ENCODE peak calls at places on chromosome X, in six cellular contexts. One of them, this sample, is unnamed.

GRCh38 chrX:7019555-7019954 is 128.0 kb upstream of the STS start:
- DNase-seq in K562: no peak
- DNase-seq in GM12891: no peak
- DNase-seq in H1: no peak
- DNase-seq in GM12878: no peak
- DNase-seq in HepG2: no peak
- DNase-seq in this sample: no peak

GRCh38 chrX:133005038-133005437 is 46.6 kb upstream of the HS6ST2 start:
- DNase-seq in GM12891: no peak
- DNase-seq in H1: no peak
- DNase-seq in K562: peak
- DNase-seq in GM12878: no peak
- DNase-seq in HepG2: peak
- DNase-seq in this sample: no peak

GRCh38 chrX:22310779-22311178 is 38.1 kb downstream of the CBLL2 start:
- DNase-seq in GM12878: no peak
- DNase-seq in HepG2: no peak
- DNase-seq in H1: no peak
- DNase-seq in K562: no peak
- DNase-seq in GM12891: no peak
- DNase-seq in this sample: no peak

GRCh38 chrX:54473993-54474859 is 21.8 kb downstream of the FGD1 start:
- DNase-seq in GM12878: no peak
- DNase-seq in GM12891: no peak
- DNase-seq in HepG2: no peak
- DNase-seq in H1: no peak
- DNase-seq in K562: no peak
- DNase-seq in this sample: no peak

GRCh38 chrX:51215266-51215665 is 117.4 kb upstream of the NUDT10 start:
- DNase-seq in GM12878: no peak
- DNase-seq in H1: no peak
- DNase-seq in K562: peak
- DNase-seq in GM12891: no peak
- DNase-seq in HepG2: peak
- DNase-seq in this sample: no peak

GRCh38 chrX:128781506-128781905 is 729.3 kb upstream of the ACTRT1 start:
- DNase-seq in K562: peak
- DNase-seq in GM12878: no peak
- DNase-seq in H1: no peak
- DNase-seq in HepG2: peak
- DNase-seq in GM12891: no peak
- DNase-seq in this sample: no peak

GRCh38 chrX:155028749-155029360 is 2.2 kb downstream of the FUNDC2 start:
- DNase-seq in K562: peak
- DNase-seq in HepG2: no peak
- DNase-seq in GM12878: no peak
- DNase-seq in GM12891: no peak
- DNase-seq in H1: no peak
- DNase-seq in this sample: no peak

GRCh38 chrX:132842839-132843238 is 115.6 kb downstream of the HS6ST2 start:
- DNase-seq in GM12878: no peak
- DNase-seq in GM12891: no peak
- DNase-seq in H1: no peak
- DNase-seq in HepG2: no peak
- DNase-seq in K562: no peak
- DNase-seq in this sample: no peak

GRCh38 chrX:100447563-100448397 is 37.7 kb upstream of the PCDH19 start:
- DNase-seq in GM12878: no peak
- DNase-seq in HepG2: no peak
- DNase-seq in H1: no peak
- DNase-seq in GM12891: peak
- DNase-seq in K562: peak
- DNase-seq in this sample: peak

DNA sequence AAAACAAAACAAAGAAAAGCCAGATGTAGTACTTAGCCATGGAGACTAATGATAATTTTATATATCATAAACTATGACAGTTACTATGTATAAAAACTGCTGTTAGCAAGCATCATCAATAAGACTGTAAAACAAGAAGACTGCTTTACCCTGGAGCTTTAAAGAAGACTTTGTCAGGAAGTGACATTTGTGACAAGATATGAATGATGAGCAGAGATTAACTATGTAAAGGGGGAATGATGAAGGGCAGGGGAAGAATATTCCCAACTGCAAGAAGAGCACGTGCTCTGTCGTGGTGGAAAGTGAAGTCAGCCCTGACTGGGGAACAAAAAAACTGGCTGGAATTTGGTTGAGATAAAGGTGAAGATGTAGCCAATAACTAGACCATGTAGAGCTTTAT is 617.1 kb upstream of the AMOT start:
- DNase-seq in GM12891: no peak
- DNase-seq in H1: no peak
- DNase-seq in GM12878: no peak
- DNase-seq in HepG2: no peak
- DNase-seq in K562: no peak
- DNase-seq in this sample: no peak
- TF ChIP-seq POLR2AphosphoS5 in GM12891: no peak
- TF ChIP-seq POLR2AphosphoS5 in H1: no peak
- TF ChIP-seq POLR2AphosphoS5 in GM12878: no peak
- TF ChIP-seq POLR2AphosphoS5 in HepG2: no peak
- TF ChIP-seq POLR2AphosphoS5 in K562: no peak
- TF ChIP-seq POLR2AphosphoS5 in this sample: no peak

GRCh38 chrX:123732679-123733363 is at the start of gene THOC2:
- DNase-seq in K562: peak
- DNase-seq in H1: peak
- DNase-seq in GM12878: peak
- DNase-seq in GM12891: peak
- DNase-seq in HepG2: peak
- DNase-seq in this sample: peak
- TF ChIP-seq POLR2A in K562: peak
- TF ChIP-seq POLR2A in H1: peak
- TF ChIP-seq POLR2A in GM12878: peak
- TF ChIP-seq POLR2A in GM12891: no peak
- TF ChIP-seq POLR2A in HepG2: peak
- TF ChIP-seq POLR2A in this sample: peak

GRCh38 chrX:71859637-71860036 is 51.0 kb upstream of the NHSL2 start:
- DNase-seq in H1: no peak
- DNase-seq in GM12891: no peak
- DNase-seq in GM12878: no peak
- DNase-seq in K562: peak
- DNase-seq in HepG2: peak
- DNase-seq in this sample: no peak
- TF ChIP-seq TAF1 in H1: no peak
- TF ChIP-seq TAF1 in GM12891: no peak
- TF ChIP-seq TAF1 in GM12878: no peak
- TF ChIP-seq TAF1 in K562: no peak
- TF ChIP-seq TAF1 in HepG2: no peak
- TF ChIP-seq TAF1 in this sample: no peak

GRCh38 chrX:71095555-71095970 is at the start of gene FOXO4:
- DNase-seq in GM12878: no peak
- DNase-seq in K562: peak
- DNase-seq in H1: peak
- DNase-seq in HepG2: peak
- DNase-seq in GM12891: peak
- DNase-seq in this sample: peak
- TF ChIP-seq POLR2AphosphoS5 in GM12878: no peak
- TF ChIP-seq POLR2AphosphoS5 in K562: no peak
- TF ChIP-seq POLR2AphosphoS5 in H1: no peak
- TF ChIP-seq POLR2AphosphoS5 in HepG2: peak
- TF ChIP-seq POLR2AphosphoS5 in GM12891: no peak
- TF ChIP-seq POLR2AphosphoS5 in this sample: no peak

GRCh38 chrX:70244881-70245280 is 10.4 kb downstream of the AWAT1 start:
- DNase-seq in K562: no peak
- DNase-seq in GM12891: no peak
- DNase-seq in H1: no peak
- DNase-seq in HepG2: no peak
- DNase-seq in GM12878: no peak
- DNase-seq in this sample: no peak

GRCh38 chrX:70247252-70247651 is 12.8 kb downstream of the P2RY4 start:
- DNase-seq in K562: no peak
- DNase-seq in HepG2: no peak
- DNase-seq in GM12878: no peak
- DNase-seq in H1: no peak
- DNase-seq in GM12891: no peak
- DNase-seq in this sample: no peak

DNA sequence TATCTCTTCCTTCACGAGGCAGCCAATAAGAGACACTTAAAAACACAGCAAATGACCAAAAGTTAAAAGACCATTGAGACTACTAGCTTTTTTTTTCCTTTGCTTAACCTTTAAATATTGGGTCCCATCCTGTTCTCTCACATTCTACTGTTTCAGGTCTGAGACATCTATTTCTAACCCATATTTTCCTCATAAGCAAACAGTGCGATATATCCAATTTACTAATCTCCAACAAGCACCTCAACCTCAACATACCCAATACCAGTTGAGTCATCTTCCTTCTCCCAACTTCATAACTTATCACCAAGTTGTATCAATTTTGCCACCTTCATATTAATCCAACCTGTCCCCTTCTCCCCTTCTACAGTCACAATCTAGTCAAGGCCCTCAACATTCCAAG is 7.0 kb downstream of the AWAT1 start:
- DNase-seq in GM12878: no peak
- DNase-seq in GM12891: no peak
- DNase-seq in HepG2: no peak
- DNase-seq in H1: no peak
- DNase-seq in K562: no peak
- DNase-seq in this sample: no peak
- TF ChIP-seq POLR2A in GM12878: no peak
- TF ChIP-seq POLR2A in GM12891: no peak
- TF ChIP-seq POLR2A in HepG2: no peak
- TF ChIP-seq POLR2A in H1: no peak
- TF ChIP-seq POLR2A in K562: no peak
- TF ChIP-seq POLR2A in this sample: no peak

GRCh38 chrX:38305971-38306370 is 21.3 kb downstream of the RPGR start:
- DNase-seq in K562: no peak
- DNase-seq in GM12891: no peak
- DNase-seq in H1: no peak
- DNase-seq in HepG2: peak
- DNase-seq in GM12878: no peak
- DNase-seq in this sample: no peak

DNA sequence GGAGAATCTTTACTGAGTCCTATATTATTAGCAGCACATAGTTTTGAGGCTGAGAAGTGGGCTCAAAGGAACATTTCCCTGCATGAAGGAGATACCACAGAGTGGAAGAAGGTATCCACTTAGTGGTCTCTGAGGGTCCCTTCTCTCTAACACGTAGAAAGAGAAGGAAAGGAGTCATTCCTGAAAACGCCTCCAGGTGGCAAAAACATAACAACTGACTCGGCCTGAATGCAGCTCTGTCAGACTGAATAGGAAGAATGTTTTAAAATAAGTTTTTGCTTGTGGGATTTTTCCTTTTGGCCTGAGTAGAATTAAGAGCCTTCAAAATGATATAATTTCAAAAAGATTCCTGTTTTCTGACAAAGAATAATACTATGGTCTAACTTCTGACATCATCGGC is 23.3 kb downstream of the RPGR start:
- DNase-seq in GM12891: no peak
- DNase-seq in K562: peak
- DNase-seq in H1: no peak
- DNase-seq in HepG2: peak
- DNase-seq in GM12878: no peak
- DNase-seq in this sample: no peak
- TF ChIP-seq TAF1 in GM12891: no peak
- TF ChIP-seq TAF1 in K562: no peak
- TF ChIP-seq TAF1 in H1: no peak
- TF ChIP-seq TAF1 in HepG2: no peak
- TF ChIP-seq TAF1 in GM12878: no peak
- TF ChIP-seq TAF1 in this sample: no peak

GRCh38 chrX:1045680-1046314 is 166.7 kb downstream of the CRLF2 start:
- DNase-seq in H1: no peak
- DNase-seq in K562: no peak
- DNase-seq in GM12891: no peak
- DNase-seq in HepG2: peak
- DNase-seq in GM12878: no peak
- DNase-seq in this sample: no peak

GRCh38 chrX:1053072-1053471 is 159.4 kb downstream of the CRLF2 start:
- DNase-seq in H1: no peak
- DNase-seq in K562: no peak
- DNase-seq in HepG2: no peak
- DNase-seq in GM12878: no peak
- DNase-seq in GM12891: no peak
- DNase-seq in this sample: no peak

GRCh38 chrX:1052021-1052420 is 160.4 kb downstream of the CRLF2 start:
- DNase-seq in GM12891: no peak
- DNase-seq in HepG2: no peak
- DNase-seq in K562: no peak
- DNase-seq in H1: no peak
- DNase-seq in GM12878: no peak
- DNase-seq in this sample: no peak

GRCh38 chrX:1051421-1051820 is 161.0 kb downstream of the CRLF2 start:
- DNase-seq in HepG2: no peak
- DNase-seq in H1: no peak
- DNase-seq in K562: no peak
- DNase-seq in GM12891: no peak
- DNase-seq in GM12878: no peak
- DNase-seq in this sample: no peak
- TF ChIP-seq POLR2AphosphoS5 in HepG2: no peak
- TF ChIP-seq POLR2AphosphoS5 in H1: no peak
- TF ChIP-seq POLR2AphosphoS5 in K562: no peak
- TF ChIP-seq POLR2AphosphoS5 in GM12891: no peak
- TF ChIP-seq POLR2AphosphoS5 in GM12878: no peak
- TF ChIP-seq POLR2AphosphoS5 in this sample: no peak